ENCODE peak calls at places on chromosomes 13 and 19, in ten cellular contexts. One of them, this sample, is unnamed.

GRCh38 chr13:97194473-97194872 is 27.7 kb upstream of the MBNL2 start:
- DNase-seq in adrenal gland: no peak
- DNase-seq in stomach: no peak
- DNase-seq in upper lobe of right lung: no peak
- DNase-seq in cardiac fibroblast: peak
- DNase-seq in right atrium auricular region: no peak
- DNase-seq in natural killer cell: no peak
- DNase-seq in keratinocyte: peak
- DNase-seq in brain microvascular endothelial cell: peak
- DNase-seq in CD4-positive, alpha-beta T cell: no peak
- DNase-seq in this sample: no peak

GRCh38 chr13:35475960-35476943 is at the start of gene MAB21L1:
- DNase-seq in adrenal gland: peak
- DNase-seq in stomach: peak
- DNase-seq in upper lobe of right lung: no peak
- DNase-seq in cardiac fibroblast: peak
- DNase-seq in right atrium auricular region: no peak
- DNase-seq in natural killer cell: no peak
- DNase-seq in keratinocyte: no peak
- DNase-seq in brain microvascular endothelial cell: peak
- DNase-seq in CD4-positive, alpha-beta T cell: no peak
- DNase-seq in this sample: no peak

GRCh38 chr19:40241125-40241808 is 14.8 kb upstream of the CCNP start:
- DNase-seq in adrenal gland: no peak
- DNase-seq in stomach: no peak
- DNase-seq in upper lobe of right lung: no peak
- DNase-seq in cardiac fibroblast: no peak
- DNase-seq in right atrium auricular region: no peak
- DNase-seq in natural killer cell: no peak
- DNase-seq in keratinocyte: no peak
- DNase-seq in brain microvascular endothelial cell: no peak
- DNase-seq in CD4-positive, alpha-beta T cell: no peak
- DNase-seq in this sample: no peak

GRCh38 chr13:40514797-40515196 is 151.6 kb downstream of the FOXO1 start:
- DNase-seq in adrenal gland: no peak
- DNase-seq in stomach: no peak
- DNase-seq in upper lobe of right lung: no peak
- DNase-seq in cardiac fibroblast: no peak
- DNase-seq in right atrium auricular region: no peak
- DNase-seq in natural killer cell: no peak
- DNase-seq in keratinocyte: no peak
- DNase-seq in brain microvascular endothelial cell: no peak
- DNase-seq in CD4-positive, alpha-beta T cell: no peak
- DNase-seq in this sample: no peak

GRCh38 chr19:18712981-18713380 is 29.5 kb downstream of the CRTC1 start:
- DNase-seq in adrenal gland: no peak
- DNase-seq in stomach: no peak
- DNase-seq in upper lobe of right lung: no peak
- DNase-seq in cardiac fibroblast: no peak
- DNase-seq in right atrium auricular region: no peak
- DNase-seq in natural killer cell: no peak
- DNase-seq in keratinocyte: no peak
- DNase-seq in brain microvascular endothelial cell: no peak
- DNase-seq in CD4-positive, alpha-beta T cell: no peak
- DNase-seq in this sample: no peak

GRCh38 chr19:39078436-39079200 is 5.5 kb upstream of the ACP7 start:
- DNase-seq in adrenal gland: no peak
- DNase-seq in stomach: no peak
- DNase-seq in upper lobe of right lung: no peak
- DNase-seq in cardiac fibroblast: peak
- DNase-seq in right atrium auricular region: no peak
- DNase-seq in natural killer cell: no peak
- DNase-seq in keratinocyte: peak
- DNase-seq in brain microvascular endothelial cell: peak
- DNase-seq in CD4-positive, alpha-beta T cell: no peak
- DNase-seq in this sample: no peak

GRCh38 chr13:77177646-77178045 is 149.2 kb downstream of the MYCBP2 start:
- DNase-seq in adrenal gland: no peak
- DNase-seq in stomach: no peak
- DNase-seq in upper lobe of right lung: no peak
- DNase-seq in cardiac fibroblast: no peak
- DNase-seq in right atrium auricular region: no peak
- DNase-seq in natural killer cell: no peak
- DNase-seq in keratinocyte: no peak
- DNase-seq in brain microvascular endothelial cell: no peak
- DNase-seq in CD4-positive, alpha-beta T cell: no peak
- DNase-seq in this sample: no peak

GRCh38 chr19:34474233-34474989 is 7.1 kb upstream of the WTIP start:
- DNase-seq in adrenal gland: no peak
- DNase-seq in stomach: no peak
- DNase-seq in upper lobe of right lung: no peak
- DNase-seq in cardiac fibroblast: no peak
- DNase-seq in right atrium auricular region: peak
- DNase-seq in natural killer cell: no peak
- DNase-seq in keratinocyte: no peak
- DNase-seq in brain microvascular endothelial cell: no peak
- DNase-seq in CD4-positive, alpha-beta T cell: no peak
- DNase-seq in this sample: no peak

GRCh38 chr13:113547248-113547971 is 37.1 kb upstream of the TFDP1 start:
- DNase-seq in adrenal gland: peak
- DNase-seq in stomach: peak
- DNase-seq in upper lobe of right lung: peak
- DNase-seq in cardiac fibroblast: peak
- DNase-seq in right atrium auricular region: no peak
- DNase-seq in natural killer cell: no peak
- DNase-seq in keratinocyte: no peak
- DNase-seq in brain microvascular endothelial cell: no peak
- DNase-seq in CD4-positive, alpha-beta T cell: no peak
- DNase-seq in this sample: no peak

GRCh38 chr13:103908274-103908673 is 842.1 kb upstream of the SLC10A2 start:
- DNase-seq in adrenal gland: no peak
- DNase-seq in stomach: no peak
- DNase-seq in upper lobe of right lung: no peak
- DNase-seq in cardiac fibroblast: no peak
- DNase-seq in right atrium auricular region: no peak
- DNase-seq in natural killer cell: no peak
- DNase-seq in keratinocyte: no peak
- DNase-seq in brain microvascular endothelial cell: no peak
- DNase-seq in CD4-positive, alpha-beta T cell: no peak
- DNase-seq in this sample: no peak

GRCh38 chr13:26047040-26047439 is 4.8 kb downstream of the SHISA2 start:
- DNase-seq in adrenal gland: no peak
- DNase-seq in stomach: no peak
- DNase-seq in upper lobe of right lung: no peak
- DNase-seq in cardiac fibroblast: no peak
- DNase-seq in right atrium auricular region: no peak
- DNase-seq in natural killer cell: no peak
- DNase-seq in keratinocyte: no peak
- DNase-seq in brain microvascular endothelial cell: no peak
- DNase-seq in CD4-positive, alpha-beta T cell: no peak
- DNase-seq in this sample: no peak

GRCh38 chr19:51514866-51515481 is 13.4 kb upstream of the SIGLEC12 start:
- DNase-seq in adrenal gland: no peak
- DNase-seq in stomach: no peak
- DNase-seq in upper lobe of right lung: no peak
- DNase-seq in cardiac fibroblast: peak
- DNase-seq in right atrium auricular region: no peak
- DNase-seq in natural killer cell: no peak
- DNase-seq in keratinocyte: no peak
- DNase-seq in brain microvascular endothelial cell: peak
- DNase-seq in CD4-positive, alpha-beta T cell: no peak
- DNase-seq in this sample: no peak

GRCh38 chr13:26255717-26256277 is 1.9 kb downstream of the CDK8 start:
- DNase-seq in adrenal gland: no peak
- DNase-seq in stomach: no peak
- DNase-seq in upper lobe of right lung: no peak
- DNase-seq in cardiac fibroblast: peak
- DNase-seq in right atrium auricular region: no peak
- DNase-seq in natural killer cell: no peak
- DNase-seq in keratinocyte: no peak
- DNase-seq in brain microvascular endothelial cell: no peak
- DNase-seq in CD4-positive, alpha-beta T cell: no peak
- DNase-seq in this sample: no peak

GRCh38 chr13:36212789-36213188 is 1.6 kb downstream of the SOHLH2 start:
- DNase-seq in adrenal gland: no peak
- DNase-seq in stomach: no peak
- DNase-seq in upper lobe of right lung: no peak
- DNase-seq in cardiac fibroblast: no peak
- DNase-seq in right atrium auricular region: no peak
- DNase-seq in natural killer cell: no peak
- DNase-seq in keratinocyte: no peak
- DNase-seq in brain microvascular endothelial cell: no peak
- DNase-seq in CD4-positive, alpha-beta T cell: no peak
- DNase-seq in this sample: no peak

GRCh38 chr13:48551329-48551728 is 18.4 kb upstream of the RCBTB2 start:
- DNase-seq in adrenal gland: no peak
- DNase-seq in stomach: no peak
- DNase-seq in upper lobe of right lung: no peak
- DNase-seq in cardiac fibroblast: no peak
- DNase-seq in right atrium auricular region: no peak
- DNase-seq in natural killer cell: no peak
- DNase-seq in keratinocyte: no peak
- DNase-seq in brain microvascular endothelial cell: no peak
- DNase-seq in CD4-positive, alpha-beta T cell: no peak
- DNase-seq in this sample: no peak

GRCh38 chr19:45528149-45528743 is 21.0 kb downstream of the VASP start:
- DNase-seq in adrenal gland: peak
- DNase-seq in stomach: no peak
- DNase-seq in upper lobe of right lung: no peak
- DNase-seq in cardiac fibroblast: no peak
- DNase-seq in right atrium auricular region: no peak
- DNase-seq in natural killer cell: no peak
- DNase-seq in keratinocyte: peak
- DNase-seq in brain microvascular endothelial cell: no peak
- DNase-seq in CD4-positive, alpha-beta T cell: no peak
- DNase-seq in this sample: no peak

GRCh38 chr13:113558461-113558860 is 26.1 kb upstream of the TFDP1 start:
- DNase-seq in adrenal gland: no peak
- DNase-seq in stomach: peak
- DNase-seq in upper lobe of right lung: no peak
- DNase-seq in cardiac fibroblast: no peak
- DNase-seq in right atrium auricular region: peak
- DNase-seq in natural killer cell: no peak
- DNase-seq in keratinocyte: no peak
- DNase-seq in brain microvascular endothelial cell: no peak
- DNase-seq in CD4-positive, alpha-beta T cell: no peak
- DNase-seq in this sample: no peak

GRCh38 chr13:44575035-44575434 is 1.1 kb downstream of the TSC22D1 start:
- DNase-seq in adrenal gland: no peak
- DNase-seq in stomach: no peak
- DNase-seq in upper lobe of right lung: no peak
- DNase-seq in cardiac fibroblast: no peak
- DNase-seq in right atrium auricular region: no peak
- DNase-seq in natural killer cell: no peak
- DNase-seq in keratinocyte: no peak
- DNase-seq in brain microvascular endothelial cell: no peak
- DNase-seq in CD4-positive, alpha-beta T cell: no peak
- DNase-seq in this sample: no peak

GRCh38 chr19:36547001-36547732 is 19.1 kb upstream of the ZNF260 start:
- DNase-seq in adrenal gland: no peak
- DNase-seq in stomach: no peak
- DNase-seq in upper lobe of right lung: no peak
- DNase-seq in cardiac fibroblast: peak
- DNase-seq in right atrium auricular region: no peak
- DNase-seq in natural killer cell: no peak
- DNase-seq in keratinocyte: no peak
- DNase-seq in brain microvascular endothelial cell: no peak
- DNase-seq in CD4-positive, alpha-beta T cell: no peak
- DNase-seq in this sample: no peak

GRCh38 chr19:41883821-41884733 is 1.1 kb downstream of the ARHGEF1 start:
- DNase-seq in adrenal gland: peak
- DNase-seq in stomach: peak
- DNase-seq in upper lobe of right lung: peak
- DNase-seq in cardiac fibroblast: peak
- DNase-seq in right atrium auricular region: peak
- DNase-seq in natural killer cell: peak
- DNase-seq in keratinocyte: peak
- DNase-seq in brain microvascular endothelial cell: peak
- DNase-seq in CD4-positive, alpha-beta T cell: peak
- DNase-seq in this sample: peak
- TF ChIP-seq CTCF in adrenal gland: no peak
- TF ChIP-seq CTCF in stomach: no peak
- TF ChIP-seq CTCF in upper lobe of right lung: peak
- TF ChIP-seq CTCF in cardiac fibroblast: peak
- TF ChIP-seq CTCF in right atrium auricular region: no peak
- TF ChIP-seq CTCF in natural killer cell: no peak
- TF ChIP-seq CTCF in keratinocyte: peak
- TF ChIP-seq CTCF in brain microvascular endothelial cell: no peak
- TF ChIP-seq CTCF in CD4-positive, alpha-beta T cell: no peak
- TF ChIP-seq CTCF in this sample: no peak

GRCh38 chr13:79973533-79973963 is 367.4 kb downstream of the SPRY2 start:
- DNase-seq in adrenal gland: no peak
- DNase-seq in stomach: no peak
- DNase-seq in upper lobe of right lung: no peak
- DNase-seq in cardiac fibroblast: peak
- DNase-seq in right atrium auricular region: no peak
- DNase-seq in natural killer cell: no peak
- DNase-seq in keratinocyte: no peak
- DNase-seq in brain microvascular endothelial cell: no peak
- DNase-seq in CD4-positive, alpha-beta T cell: no peak
- DNase-seq in this sample: no peak
- TF ChIP-seq CTCF in adrenal gland: peak
- TF ChIP-seq CTCF in stomach: no peak
- TF ChIP-seq CTCF in upper lobe of right lung: peak
- TF ChIP-seq CTCF in cardiac fibroblast: peak
- TF ChIP-seq CTCF in right atrium auricular region: peak
- TF ChIP-seq CTCF in natural killer cell: peak
- TF ChIP-seq CTCF in keratinocyte: peak
- TF ChIP-seq CTCF in brain microvascular endothelial cell: peak
- TF ChIP-seq CTCF in CD4-positive, alpha-beta T cell: no peak
- TF ChIP-seq CTCF in this sample: peak

GRCh38 chr19:12733369-12733896 is 1.1 kb downstream of the TRIR start:
- DNase-seq in adrenal gland: no peak
- DNase-seq in stomach: no peak
- DNase-seq in upper lobe of right lung: no peak
- DNase-seq in cardiac fibroblast: peak
- DNase-seq in right atrium auricular region: no peak
- DNase-seq in natural killer cell: no peak
- DNase-seq in keratinocyte: no peak
- DNase-seq in brain microvascular endothelial cell: no peak
- DNase-seq in CD4-positive, alpha-beta T cell: peak
- DNase-seq in this sample: no peak
- TF ChIP-seq CTCF in adrenal gland: no peak
- TF ChIP-seq CTCF in stomach: no peak
- TF ChIP-seq CTCF in upper lobe of right lung: peak
- TF ChIP-seq CTCF in cardiac fibroblast: peak
- TF ChIP-seq CTCF in right atrium auricular region: no peak
- TF ChIP-seq CTCF in natural killer cell: peak
- TF ChIP-seq CTCF in keratinocyte: peak
- TF ChIP-seq CTCF in brain microvascular endothelial cell: peak
- TF ChIP-seq CTCF in CD4-positive, alpha-beta T cell: no peak
- TF ChIP-seq CTCF in this sample: peak

DNA sequence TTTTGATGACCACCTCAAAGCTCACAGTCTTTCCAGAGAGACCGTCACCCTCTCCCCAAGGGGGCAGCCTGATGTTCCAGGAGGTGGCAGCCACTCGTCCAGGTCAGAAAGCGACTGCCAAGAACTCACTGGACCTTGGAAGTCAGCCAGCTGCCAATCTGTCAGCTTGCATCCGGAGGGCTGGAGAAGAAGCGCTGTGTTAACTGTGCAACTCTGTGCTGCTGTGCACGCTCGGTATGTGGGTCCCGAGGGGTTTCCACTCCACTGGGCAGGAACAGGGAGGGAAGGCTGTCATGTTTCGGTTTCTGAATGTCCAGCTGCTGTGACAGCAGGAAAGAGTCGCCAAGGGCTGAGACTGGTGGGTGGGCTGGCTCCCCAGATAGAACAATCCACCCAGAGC is 89.2 kb downstream of the CACNA1A start:
- DNase-seq in adrenal gland: no peak
- DNase-seq in stomach: no peak
- DNase-seq in upper lobe of right lung: no peak
- DNase-seq in cardiac fibroblast: no peak
- DNase-seq in right atrium auricular region: no peak
- DNase-seq in natural killer cell: no peak
- DNase-seq in keratinocyte: no peak
- DNase-seq in brain microvascular endothelial cell: no peak
- DNase-seq in CD4-positive, alpha-beta T cell: no peak
- DNase-seq in this sample: no peak
- TF ChIP-seq CTCF in adrenal gland: no peak
- TF ChIP-seq CTCF in stomach: no peak
- TF ChIP-seq CTCF in upper lobe of right lung: no peak
- TF ChIP-seq CTCF in cardiac fibroblast: no peak
- TF ChIP-seq CTCF in right atrium auricular region: no peak
- TF ChIP-seq CTCF in natural killer cell: no peak
- TF ChIP-seq CTCF in keratinocyte: no peak
- TF ChIP-seq CTCF in brain microvascular endothelial cell: no peak
- TF ChIP-seq CTCF in CD4-positive, alpha-beta T cell: no peak
- TF ChIP-seq CTCF in this sample: no peak

This sample was measured in CD14-positive monocyte.